ENCODE peak calls at places on chromosome X, in nine cellular contexts. L is body of pancreas; Q is lower lobe of right lung; A is H9; B is CD4-positive, alpha-beta T cell; W is hepatocyte; J is psoas muscle; D is MM.1S; E is Caco-2. P is an unnamed sample. For H3K9me3, the result is how much of the 10 kb centered on the place peaks cover.

GRCh38 chrX:21770631-21771321 is 12.9 kb upstream of the SMPX start:
- DNase-seq in J (no peak), B (no peak), D (no peak), Q (no peak), A (peak), W (peak), L (no peak), E (peak), P (no peak)

GRCh38 chrX:109533631-109534030 is 3.0 kb upstream of the NXT2 start:
- DNase-seq in J (no peak), L (peak), E (no peak), D (no peak), Q (no peak), B (no peak), W (no peak), A (no peak), P (no peak)

GRCh38 chrX:3345281-3346081 is 971 bp downstream of the MXRA5 start:
- DNase-seq in W (peak), J (peak), A (peak), L (peak), Q (peak), D (no peak), B (no peak), E (no peak), P (peak)

GRCh38 chrX:81120936-81121351 is 80.8 kb downstream of the HMGN5 start:
- DNase-seq in E (peak), A (peak), J (peak), Q (peak), B (no peak), D (peak), W (peak), L (peak), P (no peak)

GRCh38 chrX:120549483-120550452 is 11.0 kb downstream of the CUL4B start:
- DNase-seq in J (no peak), Q (no peak), E (peak), A (no peak), B (no peak), L (no peak), D (no peak), W (peak), P (no peak)

GRCh38 chrX:13381514-13381913 is 61.7 kb upstream of the ATXN3L start:
- DNase-seq in D (no peak), W (no peak), A (no peak), J (no peak), Q (no peak), L (no peak), E (no peak), B (no peak), P (no peak)

GRCh38 chrX:24241822-24242648 is 71.8 kb downstream of the SUPT20HL2 start:
- DNase-seq in J (no peak), W (peak), L (peak), E (peak), D (peak), B (no peak), Q (no peak), A (no peak), P (no peak)

GRCh38 chrX:10756365-10756915 is 136.1 kb upstream of the MID1 start:
- DNase-seq in Q (no peak), E (peak), J (no peak), W (peak), L (no peak), B (no peak), A (no peak), D (no peak), P (no peak)

GRCh38 chrX:154040307-154040756 is 20.6 kb upstream of the IRAK1 start:
- DNase-seq in B (no peak), E (no peak), L (no peak), W (peak), J (no peak), A (no peak), D (no peak), Q (no peak), P (no peak)

DNA sequence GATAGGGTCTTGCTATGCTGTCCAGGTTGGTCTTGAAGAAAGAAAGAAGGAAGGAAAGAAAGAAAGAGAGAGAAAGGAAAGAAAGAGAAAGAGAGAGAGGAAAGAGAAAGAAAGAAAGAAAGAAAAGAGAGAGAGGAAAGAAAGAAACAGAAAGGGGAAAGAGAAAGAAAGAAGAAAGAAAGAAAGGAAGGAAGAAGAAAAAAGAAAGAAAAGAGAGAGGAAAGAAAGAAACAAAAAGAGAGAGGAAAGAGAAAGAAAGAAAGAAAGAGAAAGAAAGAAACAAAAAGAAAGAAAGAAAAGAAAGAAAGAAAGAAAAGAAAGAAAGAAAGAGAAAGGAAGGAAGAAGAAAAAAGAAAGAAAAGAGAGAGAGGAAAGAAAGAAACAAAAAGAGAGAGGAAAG is 95.8 kb upstream of the SHOX start:
- DNase-seq in Q (no peak), D (no peak), L (no peak), J (no peak), E (no peak), B (no peak), A (no peak), W (no peak), P (no peak)
- H3K9me3 ChIP-seq in Q (under half), D (under half), L (under half), J (under half), E (under half), B (under half), A (under half), W (under half), P (under half)

GRCh38 chrX:2342281-2342688 is 158.5 kb downstream of the DHRSX start:
- DNase-seq in A (no peak), J (peak), B (no peak), W (no peak), L (no peak), D (no peak), Q (no peak), E (no peak), P (no peak)
- H3K9me3 ChIP-seq in A (under half), J (under half), B (under half), W (under half), L (under half), D (under half), Q (under half), E (under half), P (under half)

DNA sequence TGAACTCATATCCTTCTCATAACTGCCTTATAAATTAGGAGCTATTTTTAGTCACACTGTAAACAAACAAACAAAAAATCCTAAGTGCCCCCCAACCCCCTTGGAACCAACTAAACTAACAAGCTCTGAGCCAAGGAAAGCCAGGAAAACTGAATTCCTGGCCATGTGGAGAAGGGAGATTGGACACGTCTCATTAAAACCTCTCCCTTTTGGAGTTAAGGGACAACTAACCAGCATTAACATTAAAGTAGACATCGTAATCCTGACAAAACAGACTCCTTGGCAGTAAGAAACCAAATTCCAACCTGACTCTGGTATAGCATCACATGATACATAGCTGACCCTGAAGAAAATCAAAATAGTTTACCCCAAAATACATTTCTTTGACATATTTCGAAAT is 937.1 kb upstream of the GRIA3 start:
- DNase-seq in A (no peak), L (no peak), Q (no peak), E (no peak), B (no peak), W (no peak), D (no peak), J (no peak), P (no peak)
- H3K9me3 ChIP-seq in A (under half), L (under half), Q (under half), E (under half), B (under half), W (under half), D (under half), J (under half), P (under half)

GRCh38 chrX:362937-363620 is 23.6 kb downstream of the PPP2R3B start:
- DNase-seq in B (no peak), Q (no peak), E (no peak), L (no peak), D (no peak), A (no peak), W (no peak), J (no peak), P (peak)
- H3K9me3 ChIP-seq in B (under half), Q (under half), E (under half), L (under half), D (under half), A (under half), W (under half), J (under half), P (under half)

GRCh38 chrX:27078371-27078770 is 384.8 kb downstream of the PPP4R3C start:
- DNase-seq in Q (no peak), L (no peak), A (no peak), J (no peak), E (no peak), D (no peak), B (no peak), W (no peak), P (no peak)
- H3K9me3 ChIP-seq in Q (under half), L (under half), A (under half), J (under half), E (under half), D (under half), B (under half), W (under half), P (under half)

GRCh38 chrX:97845451-97845850 is 961.7 kb downstream of the RPA4 start:
- DNase-seq in E (no peak), A (no peak), D (no peak), L (no peak), B (no peak), J (no peak), W (no peak), Q (no peak), P (no peak)

GRCh38 chrX:97842468-97843199 is 958.9 kb downstream of the RPA4 start:
- DNase-seq in A (no peak), W (no peak), B (no peak), L (no peak), Q (no peak), D (no peak), J (no peak), E (no peak), P (no peak)

GRCh38 chrX:97844943-97845342 is 961.2 kb downstream of the RPA4 start:
- DNase-seq in J (no peak), L (no peak), A (no peak), D (no peak), Q (no peak), B (no peak), W (no peak), E (no peak), P (no peak)

GRCh38 chrX:97843200-97843811 is 959.6 kb downstream of the RPA4 start:
- DNase-seq in B (no peak), A (no peak), L (no peak), D (no peak), W (no peak), J (no peak), E (no peak), Q (no peak), P (no peak)

DNA sequence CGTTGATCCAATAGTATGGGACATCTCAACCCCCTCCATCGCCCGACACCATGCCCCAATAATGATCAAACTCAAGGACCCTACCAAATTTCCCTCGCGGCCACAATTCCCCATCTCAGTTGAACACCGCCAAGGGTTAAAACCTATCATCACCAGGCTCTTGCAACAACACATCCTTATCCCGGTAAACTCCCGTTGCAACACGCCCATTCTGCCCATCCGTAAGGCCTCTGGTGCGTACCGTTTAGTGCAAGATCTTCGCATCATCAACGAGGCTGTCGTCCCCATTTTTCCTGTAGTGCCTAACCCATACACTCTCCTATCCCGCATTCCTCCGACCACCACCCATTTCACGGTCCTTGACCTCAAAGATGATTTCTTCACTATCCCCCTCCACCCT is 960.5 kb downstream of the RPA4 start:
- DNase-seq in E (no peak), L (no peak), A (no peak), J (no peak), W (no peak), Q (no peak), D (no peak), B (no peak), P (no peak)
- H3K9me3 ChIP-seq in E (under half), L (under half), A (under half), J (under half), W (under half), Q (under half), D (under half), B (under half), P (under half)

GRCh38 chrX:66900886-66901285 is 262.0 kb upstream of the EDA2R start:
- DNase-seq in D (no peak), A (no peak), B (no peak), L (no peak), W (no peak), J (no peak), E (no peak), Q (no peak), P (no peak)

DNA sequence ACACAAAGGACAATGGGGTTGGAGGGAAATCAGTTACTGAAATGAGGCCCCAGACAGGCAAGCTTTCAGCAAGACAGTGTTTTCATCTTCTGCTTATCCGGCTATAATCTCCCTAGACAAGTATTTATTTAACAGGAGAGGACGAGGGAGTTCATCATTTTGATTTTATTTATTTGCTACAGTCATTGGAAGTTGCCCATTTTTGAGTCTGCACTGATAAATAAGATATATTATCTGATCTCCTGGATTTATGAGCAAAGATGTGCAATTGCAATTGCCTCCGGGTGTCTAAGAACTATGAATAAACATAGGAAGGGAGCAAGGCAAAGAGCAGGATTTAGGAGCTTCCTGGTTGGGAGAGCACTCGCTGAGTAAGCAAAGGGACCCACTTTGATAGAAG is 263.2 kb upstream of the EDA2R start:
- DNase-seq in J (no peak), Q (no peak), D (no peak), E (no peak), W (no peak), L (no peak), B (no peak), A (no peak), P (no peak)
- H3K9me3 ChIP-seq in J (under half), Q (under half), D (under half), E (under half), W (under half), L (under half), B (under half), A (under half), P (under half)

GRCh38 chrX:115913575-115913974 is 257.0 kb upstream of the AGTR2 start:
- DNase-seq in L (no peak), Q (no peak), B (no peak), J (no peak), E (no peak), D (peak), A (no peak), W (no peak), P (no peak)
- H3K9me3 ChIP-seq in L (under half), Q (under half), B (under half), J (under half), E (under half), D (under half), A (under half), W (under half), P (under half)

GRCh38 chrX:69121321-69122000 is 43.8 kb downstream of the PJA1 start:
- DNase-seq in A (no peak), B (no peak), E (no peak), J (no peak), Q (no peak), D (no peak), W (no peak), L (no peak), P (no peak)

GRCh38 chrX:69124108-69124507 is 41.1 kb downstream of the PJA1 start:
- DNase-seq in A (no peak), D (no peak), W (no peak), L (no peak), B (no peak), Q (no peak), E (no peak), J (no peak), P (no peak)

GRCh38 chrX:69120476-69120875 is 44.8 kb downstream of the PJA1 start:
- DNase-seq in E (no peak), L (no peak), B (no peak), W (no peak), D (no peak), A (no peak), Q (no peak), J (no peak), P (no peak)

GRCh38 chrX:69125094-69125493 is 40.2 kb downstream of the PJA1 start:
- DNase-seq in Q (no peak), E (no peak), L (no peak), A (no peak), B (no peak), W (no peak), J (no peak), D (no peak), P (no peak)

DNA sequence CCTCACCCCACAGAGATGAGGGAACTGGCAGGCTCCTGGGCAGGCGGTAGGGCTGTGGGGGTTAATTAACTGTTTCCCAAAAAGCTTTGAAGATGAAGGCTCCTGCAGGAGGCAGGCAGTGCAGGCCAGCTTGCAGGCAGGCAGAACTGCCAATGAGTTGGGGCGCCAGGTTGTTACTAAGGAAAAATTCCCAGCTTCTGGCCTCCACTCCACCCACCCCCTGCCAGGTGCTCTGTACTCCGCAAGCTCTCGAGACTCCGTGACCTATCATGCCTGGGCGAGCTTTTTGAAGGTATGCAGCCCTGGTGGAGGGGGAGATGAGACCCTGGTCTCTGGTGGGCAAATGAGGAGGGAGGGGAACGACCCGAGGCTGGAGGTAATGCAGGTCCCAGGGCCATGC is 41.8 kb downstream of the PJA1 start:
- DNase-seq in Q (no peak), B (no peak), J (no peak), A (no peak), E (no peak), W (no peak), D (no peak), L (no peak), P (no peak)
- H3K9me3 ChIP-seq in Q (under half), B (under half), J (under half), A (under half), E (under half), W (under half), D (under half), L (under half), P (under half)

GRCh38 chrX:66016905-66017658 is 22.8 kb downstream of the VSIG4 start:
- DNase-seq in J (no peak), D (no peak), L (no peak), A (no peak), B (no peak), E (no peak), W (no peak), Q (no peak), P (no peak)
- H3K9me3 ChIP-seq in J (under half), D (under half), L (under half), A (half or more), B (under half), E (under half), W (under half), Q (under half), P (under half)

P was measured in spleen.